ENCODE peak calls at places on chromosomes 3 and 15, in four cellular contexts. G is H1, U is K562, W is SK-N-SH. R is an unnamed sample.

GRCh38 chr3:10352146-10352911 is 31.4 kb upstream of the SEC13 start:
- DNase-seq in G (no peak), U (no peak), W (no peak), R (no peak)

GRCh38 chr15:50907866-50908208 is 646 bp upstream of the AP4E1 start:
- DNase-seq in G (no peak), U (no peak), W (no peak), R (no peak)

GRCh38 chr15:29668120-29668602 is 154.1 kb downstream of the TJP1 start:
- DNase-seq in G (peak), U (peak), W (peak), R (peak)

GRCh38 chr3:112378989-112379692 is 46.2 kb downstream of the CD200 start:
- DNase-seq in G (no peak), U (no peak), W (no peak), R (no peak)

GRCh38 chr3:128971421-128971820 is 22.5 kb downstream of the CFAP92 start:
- DNase-seq in G (no peak), U (no peak), W (no peak), R (no peak)

GRCh38 chr3:182947892-182948291 is 32.4 kb downstream of the DCUN1D1 start:
- DNase-seq in G (no peak), U (peak), W (no peak), R (no peak)

GRCh38 chr3:66816110-66816761 is 181.9 kb upstream of the KBTBD8 start:
- DNase-seq in G (no peak), U (peak), W (peak), R (no peak)

GRCh38 chr15:89038146-89038545 is 50.1 kb upstream of the ABHD2 start:
- DNase-seq in G (no peak), U (no peak), W (no peak), R (no peak)

GRCh38 chr15:98866503-98866902 is 141.1 kb downstream of the PGPEP1L start:
- DNase-seq in G (no peak), U (no peak), W (peak), R (no peak)

GRCh38 chr3:136194409-136195257 is 1.5 kb downstream of the MSL2 start:
- DNase-seq in G (no peak), U (no peak), W (peak), R (peak)

GRCh38 chr3:61908344-61908743 is 347.0 kb downstream of the PTPRG start:
- DNase-seq in G (no peak), U (no peak), W (no peak), R (no peak)

GRCh38 chr15:77944002-77944867 is 133.3 kb downstream of the TBC1D2B start:
- DNase-seq in G (peak), U (peak), W (peak), R (no peak)

GRCh38 chr3:4532535-4533112 is 39.5 kb downstream of the ITPR1 start:
- DNase-seq in G (no peak), U (no peak), W (peak), R (no peak)
- TF ChIP-seq NRF1 in G (no peak), U (no peak), W (no peak), R (no peak)

DNA sequence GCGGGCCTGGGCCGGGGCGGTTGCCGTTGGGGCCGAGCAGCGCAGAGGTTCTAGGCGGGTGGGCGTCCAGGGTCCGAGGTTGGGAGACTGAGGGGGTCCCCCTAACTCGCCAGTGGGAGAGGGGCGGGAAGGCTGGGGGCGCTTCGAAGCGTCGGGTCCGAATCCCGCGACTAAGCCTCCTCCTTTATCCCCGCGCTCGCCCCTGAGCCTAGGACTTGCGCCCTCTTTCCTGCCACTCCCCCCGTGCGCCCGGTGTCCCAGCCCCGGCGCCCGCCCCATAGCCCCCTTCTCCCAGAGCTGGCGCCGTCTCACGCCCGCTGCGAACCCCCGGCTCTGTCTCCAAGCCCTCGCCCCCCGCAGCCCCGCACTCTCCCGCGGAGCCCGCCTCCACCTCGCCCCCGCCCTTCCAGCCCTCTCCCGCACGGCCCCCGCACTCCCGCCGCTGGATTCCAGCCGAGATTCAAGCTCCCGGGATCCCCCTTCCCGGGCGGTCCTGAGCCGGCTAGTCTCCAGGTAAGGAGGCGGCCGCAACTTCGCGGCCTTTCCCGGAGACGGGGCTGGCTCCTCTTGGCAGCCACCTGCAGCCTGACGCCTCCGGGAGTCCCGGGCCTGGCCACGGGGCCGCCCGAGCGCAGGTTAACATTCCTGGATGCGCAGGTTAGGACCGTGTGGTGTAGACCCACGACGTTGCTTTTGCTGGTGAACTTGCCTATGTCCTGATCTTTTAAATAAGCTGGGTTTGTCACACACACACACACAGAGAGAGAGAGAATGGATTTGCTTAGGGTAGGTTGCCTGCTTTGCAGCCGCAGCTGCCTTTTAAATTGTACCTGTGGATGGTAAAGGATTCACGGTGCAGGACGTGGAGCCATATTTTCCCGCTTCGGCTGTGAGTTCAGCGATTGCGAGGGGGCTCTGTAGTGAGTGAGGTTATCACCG is 567 bp downstream of the PXYLP1 start:
- DNase-seq in G (peak), U (peak), W (peak), R (no peak)
- TF ChIP-seq NRF1 in G (no peak), U (peak), W (no peak), R (no peak)

DNA sequence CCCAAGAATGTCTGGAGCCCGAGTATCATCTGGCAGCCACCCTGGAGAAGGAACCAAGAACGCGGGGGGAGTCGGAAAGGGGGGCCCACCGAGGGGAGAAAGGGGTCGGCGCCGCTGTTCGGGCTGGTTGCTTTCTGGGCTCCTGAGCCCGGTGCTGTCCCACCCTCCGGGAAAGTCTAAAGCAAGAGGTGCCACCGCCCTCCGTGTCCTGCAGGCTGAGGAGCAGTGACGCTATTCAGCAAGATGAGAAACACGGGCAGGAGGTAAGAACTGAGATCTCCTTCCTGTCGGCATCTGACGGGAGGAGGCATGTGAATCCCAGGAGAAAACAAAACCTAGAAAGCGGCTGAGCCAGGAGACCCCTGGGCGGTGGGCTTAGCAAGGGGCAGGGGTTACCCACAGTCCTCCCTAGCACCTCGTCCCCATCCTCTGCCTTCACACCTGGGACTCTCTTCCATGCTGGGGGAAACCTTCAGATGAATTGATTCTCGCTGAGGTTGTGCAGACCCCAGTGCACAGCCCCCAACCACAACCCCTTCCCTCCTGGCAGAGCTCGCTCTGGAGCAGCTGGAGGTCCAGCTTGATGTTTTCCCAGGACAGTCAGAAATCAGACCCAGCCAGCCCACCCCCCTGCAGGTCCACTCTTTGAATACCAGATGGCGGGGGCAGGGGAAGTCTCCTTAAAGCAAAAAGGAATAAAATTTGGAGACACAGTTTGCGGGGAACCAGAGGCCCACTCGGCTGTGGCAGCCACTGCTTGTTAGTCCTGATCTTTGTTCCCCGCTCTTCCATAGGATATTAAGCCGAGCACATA is 234.5 kb downstream of the XXYLT1 start:
- DNase-seq in G (peak), U (no peak), W (no peak), R (no peak)
- TF ChIP-seq NRF1 in G (no peak), U (no peak), W (no peak), R (no peak)

DNA sequence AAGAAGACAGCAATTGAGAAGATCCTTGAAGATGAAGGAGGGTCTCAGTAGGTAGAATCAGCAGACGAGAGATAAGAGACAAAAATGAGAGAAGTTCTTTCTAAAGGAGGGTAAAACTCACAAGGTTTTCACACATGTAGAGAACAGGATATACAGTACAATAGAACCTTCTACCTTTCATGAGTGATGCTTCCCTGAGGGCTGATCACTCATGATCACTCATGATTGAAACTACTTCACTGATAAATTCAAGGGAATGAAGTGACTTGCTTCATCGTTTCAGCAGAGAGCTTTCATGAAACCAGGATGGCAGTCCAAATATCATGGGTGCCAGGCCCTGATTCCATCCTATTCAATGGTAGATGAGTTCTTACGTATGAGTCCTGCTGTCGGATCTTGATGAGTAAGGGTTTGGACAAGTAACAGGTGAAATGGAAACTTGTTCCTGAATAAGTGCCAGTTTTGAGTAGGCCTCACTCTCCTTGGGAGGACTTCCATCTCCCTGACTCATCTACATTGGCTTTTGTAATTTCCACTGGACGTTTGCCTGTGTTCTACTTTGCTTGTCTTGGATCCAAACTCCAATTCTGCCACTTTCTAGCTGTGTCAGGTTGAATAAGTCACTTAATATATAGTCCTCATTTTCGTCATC is 9.6 kb upstream of the CLDN16 start:
- DNase-seq in G (no peak), U (no peak), W (no peak), R (no peak)
- TF ChIP-seq NRF1 in G (no peak), U (no peak), W (no peak), R (no peak)

DNA sequence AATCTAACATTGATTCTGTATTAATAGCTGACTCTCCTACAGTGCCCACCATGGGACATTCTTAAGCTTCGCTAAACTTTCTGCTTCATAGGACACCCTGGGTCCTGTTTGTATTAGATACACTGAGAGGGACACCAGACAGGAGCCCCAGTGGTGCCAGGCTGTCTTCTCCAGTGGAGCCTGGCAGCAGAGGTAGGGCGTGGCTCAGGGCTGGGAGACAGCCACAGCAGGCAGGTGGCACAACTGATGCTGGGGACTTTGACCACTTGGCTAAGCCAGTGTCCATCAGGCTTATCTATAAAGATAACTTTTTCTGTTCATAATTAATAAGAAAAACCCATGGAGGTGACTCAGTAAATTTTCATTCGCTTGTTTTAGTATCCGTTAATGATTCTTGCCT is 21.8 kb downstream of the NIPA1 start:
- DNase-seq in G (no peak), U (no peak), W (no peak), R (no peak)
- TF ChIP-seq NRF1 in G (no peak), U (no peak), W (no peak), R (no peak)

GRCh38 chr15:49847436-49847835 is 226.6 kb downstream of the DTWD1 start:
- DNase-seq in G (no peak), U (no peak), W (no peak), R (no peak)
- TF ChIP-seq NRF1 in G (no peak), U (no peak), W (no peak), R (no peak)

GRCh38 chr3:132643366-132643765 is 16.2 kb downstream of the ACAD11 start:
- DNase-seq in G (no peak), U (no peak), W (no peak), R (no peak)
- TF ChIP-seq NRF1 in G (no peak), U (no peak), W (no peak), R (no peak)

GRCh38 chr3:167851171-167851570 is 115.7 kb downstream of the SERPINI1 start:
- DNase-seq in G (no peak), U (no peak), W (no peak), R (no peak)
- TF ChIP-seq NRF1 in G (no peak), U (no peak), W (no peak), R (no peak)

GRCh38 chr3:178513539-178514410 is 22.5 kb upstream of the KCNMB2 start:
- DNase-seq in G (no peak), U (no peak), W (no peak), R (no peak)
- TF ChIP-seq NRF1 in G (no peak), U (no peak), W (no peak), R (no peak)

R was measured in GM12878.